ENCODE peak calls at places on chromosomes 7 and 10, in five cellular contexts. H is hepatic stellate cell, L is lower lobe of right lung, Z is NCI-H460, C is endothelial cell. M is an unnamed sample.
A peak's percentile ranks its signal among the peaks of the same experiment; 100 is the strongest.

GRCh38 chr10:20949967-20950366 is 52.9 kb upstream of the NEBL start:
- DNase-seq in H (no peak), L (no peak), Z (no peak), C (no peak), M (no peak)

GRCh38 chr7:2510909-2511768 is 8.4 kb upstream of the LFNG start:
- DNase-seq in H (no peak), L (peak; percentile 76), Z (no peak), C (peak; percentile 46), M (no peak)

GRCh38 chr10:88088441-88089340 is 225.3 kb downstream of the PTEN start:
- DNase-seq in H (no peak), L (no peak), Z (no peak), C (no peak), M (no peak)

GRCh38 chr10:86389441-86390193 is 23.0 kb upstream of the GRID1 start:
- DNase-seq in H (no peak), L (no peak), Z (no peak), C (peak; percentile 67), M (no peak)

GRCh38 chr10:33211123-33211878 is 123.2 kb downstream of the NRP1 start:
- DNase-seq in H (peak; percentile 81), L (no peak), Z (no peak), C (no peak), M (peak; percentile 76)

GRCh38 chr10:110305767-110306451 is 1.2 kb upstream of the SMNDC1 start:
- DNase-seq in H (peak; percentile 66), L (no peak), Z (peak; percentile 80), C (peak; percentile 44), M (peak; percentile 62)

GRCh38 chr10:85864173-85864549 is 502.4 kb downstream of the GRID1 start:
- DNase-seq in H (no peak), L (no peak), Z (no peak), C (no peak), M (no peak)

GRCh38 chr7:81902536-81902935 is 132.7 kb upstream of the HGF start:
- DNase-seq in H (no peak), L (no peak), Z (no peak), C (no peak), M (no peak)

GRCh38 chr10:102994551-102995295 is 76.6 kb downstream of the CNNM2 start:
- DNase-seq in H (no peak), L (no peak), Z (no peak), C (no peak), M (no peak)

GRCh38 chr10:44975487-44976331 is 2.9 kb downstream of the DEPP1 start:
- DNase-seq in H (peak; percentile 59), L (no peak), Z (no peak), C (no peak), M (peak; percentile 84)

GRCh38 chr10:38094923-38095574 is 912 bp downstream of the ZNF37A start:
- DNase-seq in H (no peak), L (no peak), Z (no peak), C (no peak), M (no peak)

GRCh38 chr7:29285451-29285807 is 90.9 kb downstream of the CHN2 start:
- DNase-seq in H (no peak), L (no peak), Z (no peak), C (no peak), M (peak; percentile 93)

GRCh38 chr7:81684513-81685262 is 85.2 kb downstream of the HGF start:
- DNase-seq in H (peak; percentile 54), L (peak; percentile 70), Z (peak; percentile 97), C (no peak), M (peak; percentile 94)

GRCh38 chr7:124269774-124270173 is 236.9 kb upstream of the TMEM229A start:
- DNase-seq in H (no peak), L (no peak), Z (no peak), C (no peak), M (no peak)

GRCh38 chr10:18082381-18082780 is 57.8 kb upstream of the CACNB2 start:
- DNase-seq in H (no peak), L (no peak), Z (no peak), C (no peak), M (no peak)

GRCh38 chr7:44637788-44638594 is 31.6 kb downstream of the OGDH start:
- DNase-seq in H (peak; percentile 62), L (no peak), Z (peak; percentile 96), C (no peak), M (peak; percentile 64)

GRCh38 chr7:106812027-106812643 is 52.9 kb upstream of the PIK3CG start:
- DNase-seq in H (no peak), L (peak; percentile 54), Z (no peak), C (no peak), M (no peak)

GRCh38 chr7:518630-519428 is 817 bp downstream of the PDGFA start:
- DNase-seq in H (peak; percentile 82), L (peak; percentile 87), Z (peak; percentile 76), C (peak; percentile 47), M (peak; percentile 80)

GRCh38 chr7:69864283-69864682 is 266.0 kb downstream of the AUTS2 start:
- DNase-seq in H (no peak), L (no peak), Z (no peak), C (no peak), M (no peak)

GRCh38 chr7:101179117-101179779 is 845 bp downstream of the NAT16 start:
- DNase-seq in H (no peak), L (no peak), Z (no peak), C (no peak), M (no peak)

GRCh38 chr7:12064716-12065115 is 146.4 kb upstream of the TMEM106B start:
- DNase-seq in H (no peak), L (no peak), Z (no peak), C (no peak), M (no peak)

GRCh38 chr7:26439502-26440252 is 148.0 kb downstream of the SNX10 start:
- DNase-seq in H (no peak), L (no peak), Z (no peak), C (no peak), M (no peak)

GRCh38 chr7:2065516-2065915 is 167.2 kb downstream of the MAD1L1 start:
- DNase-seq in H (no peak), L (no peak), Z (no peak), C (no peak), M (no peak)

GRCh38 chr7:28984631-28985030 is 26.5 kb upstream of the TRIL start:
- DNase-seq in H (peak; percentile 56), L (peak; percentile 53), Z (peak; percentile 71), C (no peak), M (peak; percentile 83)

GRCh38 chr10:100970914-100971811 is 1.9 kb downstream of the SEMA4G start:
- DNase-seq in H (no peak), L (no peak), Z (no peak), C (no peak), M (no peak)

GRCh38 chr7:12620371-12620770 is 49.9 kb downstream of the SCIN start:
- DNase-seq in H (no peak), L (no peak), Z (no peak), C (no peak), M (no peak)

GRCh38 chr10:71424496-71425194 is 27.9 kb downstream of the CDH23 start:
- DNase-seq in H (no peak), L (no peak), Z (no peak), C (no peak), M (no peak)

GRCh38 chr10:76020629-76021028 is 589.2 kb downstream of the LRMDA start:
- DNase-seq in H (no peak), L (no peak), Z (no peak), C (no peak), M (no peak)

GRCh38 chr7:84237533-84238173 is 43.1 kb upstream of the SEMA3A start:
- DNase-seq in H (peak; percentile 24), L (no peak), Z (peak; percentile 33), C (no peak), M (peak; percentile 69)

GRCh38 chr7:50838675-50839377 is 56.1 kb upstream of the GRB10 start:
- DNase-seq in H (peak; percentile 40), L (no peak), Z (peak; percentile 12), C (no peak), M (peak; percentile 64)

GRCh38 chr7:43764039-43764789 is 5.7 kb downstream of the BLVRA start:
- DNase-seq in H (peak; percentile 43), L (peak; percentile 86), Z (peak; percentile 47), C (no peak), M (peak; percentile 14)